ENCODE peak calls at places on chromosomes 11 and 22, in four cellular contexts. One of them, this sample, is unnamed.

GRCh38 chr11:73325036-73325981 is 17.2 kb downstream of the ARHGEF17 start:
- DNase-seq in B cell: no peak
- DNase-seq in Caco-2: no peak
- DNase-seq in PC-3: no peak
- DNase-seq in this sample: no peak

GRCh38 chr11:80182906-80183305 is 742.1 kb upstream of the TENM4 start:
- DNase-seq in B cell: no peak
- DNase-seq in Caco-2: no peak
- DNase-seq in PC-3: no peak
- DNase-seq in this sample: no peak

GRCh38 chr11:69387409-69387885 is 93.5 kb downstream of the MYEOV start:
- DNase-seq in B cell: no peak
- DNase-seq in Caco-2: no peak
- DNase-seq in PC-3: peak
- DNase-seq in this sample: no peak

GRCh38 chr22:24521791-24522245 is 26.7 kb downstream of the UPB1 start:
- DNase-seq in B cell: peak
- DNase-seq in Caco-2: peak
- DNase-seq in PC-3: peak
- DNase-seq in this sample: peak

GRCh38 chr11:27161071-27161470 is 120.5 kb downstream of the BBOX1 start:
- DNase-seq in B cell: no peak
- DNase-seq in Caco-2: no peak
- DNase-seq in PC-3: peak
- DNase-seq in this sample: no peak

GRCh38 chr11:75277991-75278790 is 37.6 kb downstream of the TPBGL start:
- DNase-seq in B cell: peak
- DNase-seq in Caco-2: peak
- DNase-seq in PC-3: no peak
- DNase-seq in this sample: peak

GRCh38 chr11:66068154-66068821 is 1.8 kb upstream of the PACS1 start:
- DNase-seq in B cell: peak
- DNase-seq in Caco-2: peak
- DNase-seq in PC-3: peak
- DNase-seq in this sample: peak

GRCh38 chr11:86486261-86487030 is 111.8 kb downstream of the CCDC81 start:
- DNase-seq in B cell: no peak
- DNase-seq in Caco-2: no peak
- DNase-seq in PC-3: no peak
- DNase-seq in this sample: peak

GRCh38 chr22:27308513-27308912 is 493.0 kb downstream of the MN1 start:
- DNase-seq in B cell: no peak
- DNase-seq in Caco-2: no peak
- DNase-seq in PC-3: no peak
- DNase-seq in this sample: no peak

GRCh38 chr22:46861468-46861867 is 99.0 kb downstream of the TBC1D22A start:
- DNase-seq in B cell: no peak
- DNase-seq in Caco-2: no peak
- DNase-seq in PC-3: no peak
- DNase-seq in this sample: no peak

GRCh38 chr11:68498903-68499883 is 38.6 kb downstream of the PPP6R3 start:
- DNase-seq in B cell: no peak
- DNase-seq in Caco-2: no peak
- DNase-seq in PC-3: no peak
- DNase-seq in this sample: no peak

GRCh38 chr11:96168623-96169022 is 174.4 kb downstream of the MAML2 start:
- DNase-seq in B cell: no peak
- DNase-seq in Caco-2: no peak
- DNase-seq in PC-3: peak
- DNase-seq in this sample: peak

GRCh38 chr11:60235318-60235717 is 7.6 kb downstream of the MS4A4E start:
- DNase-seq in B cell: no peak
- DNase-seq in Caco-2: no peak
- DNase-seq in PC-3: no peak
- DNase-seq in this sample: no peak

GRCh38 chr11:33633251-33634003 is 67.2 kb downstream of the C11orf91 start:
- DNase-seq in B cell: no peak
- DNase-seq in Caco-2: peak
- DNase-seq in PC-3: peak
- DNase-seq in this sample: no peak

GRCh38 chr11:64406221-64406946 is 47.4 kb downstream of the RPS6KA4 start:
- DNase-seq in B cell: no peak
- DNase-seq in Caco-2: peak
- DNase-seq in PC-3: no peak
- DNase-seq in this sample: no peak

GRCh38 chr22:30205281-30206115 is 41.1 kb downstream of the LIF start:
- DNase-seq in B cell: no peak
- DNase-seq in Caco-2: peak
- DNase-seq in PC-3: peak
- DNase-seq in this sample: no peak

GRCh38 chr11:34904421-34904950 is 11.7 kb downstream of the APIP start:
- DNase-seq in B cell: no peak
- DNase-seq in Caco-2: no peak
- DNase-seq in PC-3: no peak
- DNase-seq in this sample: no peak

GRCh38 chr11:32385998-32386397 is 49.3 kb downstream of the WT1 start:
- DNase-seq in B cell: no peak
- DNase-seq in Caco-2: peak
- DNase-seq in PC-3: peak
- DNase-seq in this sample: no peak
- TF ChIP-seq CTCF in B cell: no peak
- TF ChIP-seq CTCF in Caco-2: peak
- TF ChIP-seq CTCF in PC-3: peak
- TF ChIP-seq CTCF in this sample: no peak

GRCh38 chr22:41447435-41448188 is 1.0 kb upstream of the TOB2 start:
- DNase-seq in B cell: peak
- DNase-seq in Caco-2: peak
- DNase-seq in PC-3: peak
- DNase-seq in this sample: peak

GRCh38 chr22:41444360-41445170 is 2.0 kb downstream of the TOB2 start:
- DNase-seq in B cell: peak
- DNase-seq in Caco-2: peak
- DNase-seq in PC-3: peak
- DNase-seq in this sample: peak

GRCh38 chr22:41445171-41446056 is 1.2 kb downstream of the TOB2 start:
- DNase-seq in B cell: no peak
- DNase-seq in Caco-2: no peak
- DNase-seq in PC-3: peak
- DNase-seq in this sample: peak

GRCh38 chr22:41446639-41447434 is at the start of gene TOB2:
- DNase-seq in B cell: peak
- DNase-seq in Caco-2: peak
- DNase-seq in PC-3: peak
- DNase-seq in this sample: peak

DNA sequence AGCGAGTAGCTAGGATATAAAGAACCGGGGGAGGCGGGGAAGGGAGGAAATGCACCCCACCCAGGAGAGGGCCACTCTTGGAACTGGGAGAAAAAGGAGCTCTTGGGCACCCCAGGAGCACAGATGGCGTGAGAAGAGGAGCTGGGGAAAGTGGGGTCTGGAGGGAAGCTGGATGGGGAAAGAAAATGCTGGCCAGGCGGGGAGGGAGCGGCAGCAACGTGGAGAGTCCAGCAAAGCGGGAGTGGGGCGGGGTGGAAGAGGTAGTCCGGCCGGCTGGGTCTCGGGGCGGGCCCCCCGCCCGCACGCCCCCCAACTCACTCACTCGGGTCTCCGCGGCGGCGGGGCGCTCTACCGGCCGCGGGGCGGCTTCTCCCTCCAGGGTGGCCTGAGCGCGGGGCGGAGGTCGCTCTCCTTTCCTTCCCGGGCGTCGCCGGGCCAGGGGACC is 522 bp downstream of the TOB2 start:
- DNase-seq in B cell: peak
- DNase-seq in Caco-2: no peak
- DNase-seq in PC-3: no peak
- DNase-seq in this sample: no peak
- TF ChIP-seq CTCF in B cell: no peak
- TF ChIP-seq CTCF in Caco-2: no peak
- TF ChIP-seq CTCF in PC-3: no peak
- TF ChIP-seq CTCF in this sample: no peak

DNA sequence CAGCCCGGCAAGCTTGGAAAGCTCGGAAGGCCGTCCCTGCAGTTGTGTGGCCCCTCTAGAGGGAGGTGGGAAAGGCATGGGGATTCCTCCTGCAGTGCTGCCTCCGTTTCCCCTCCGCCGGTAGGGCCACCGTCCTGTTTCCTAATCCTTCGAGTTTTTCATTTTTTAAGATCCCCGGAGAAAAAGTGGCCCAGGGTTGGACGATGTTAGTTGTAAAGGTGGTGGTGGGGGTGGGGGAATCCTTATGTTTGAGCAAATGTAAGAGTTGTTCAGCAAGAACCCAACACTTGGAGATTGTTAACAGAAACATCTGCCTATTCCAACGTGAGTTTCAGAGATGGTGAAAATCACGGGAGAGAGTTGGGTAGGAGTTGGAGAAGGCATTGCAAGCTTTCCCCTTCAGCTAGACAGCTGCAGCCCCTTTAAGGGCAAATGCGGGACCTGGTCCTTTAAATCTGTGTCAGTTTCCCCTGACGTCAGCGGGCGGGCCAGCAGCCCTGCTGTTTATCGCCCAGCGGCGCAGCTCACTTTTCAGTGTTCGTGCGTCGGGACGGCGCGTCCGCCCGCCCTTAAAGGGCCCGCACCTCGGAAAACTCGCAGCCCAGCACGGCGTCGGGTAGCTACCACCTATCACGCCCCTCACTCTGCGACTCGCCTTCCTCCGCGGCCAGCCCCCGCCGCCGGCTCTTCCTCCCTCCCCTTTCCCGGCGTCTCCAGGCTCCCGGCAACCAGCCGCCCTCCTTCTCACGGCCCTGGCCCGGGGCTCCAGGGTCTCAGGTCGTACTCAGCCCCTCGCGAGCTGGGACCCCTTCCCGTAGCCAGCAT is at the start of gene SIDT2:
- DNase-seq in B cell: peak
- DNase-seq in Caco-2: peak
- DNase-seq in PC-3: peak
- DNase-seq in this sample: peak
- TF ChIP-seq CTCF in B cell: no peak
- TF ChIP-seq CTCF in Caco-2: no peak
- TF ChIP-seq CTCF in PC-3: no peak
- TF ChIP-seq CTCF in this sample: no peak

GRCh38 chr22:41511521-41511968 is 32.7 kb downstream of the POLR3H start:
- DNase-seq in B cell: no peak
- DNase-seq in Caco-2: no peak
- DNase-seq in PC-3: no peak
- DNase-seq in this sample: no peak
- TF ChIP-seq CTCF in B cell: no peak
- TF ChIP-seq CTCF in Caco-2: no peak
- TF ChIP-seq CTCF in PC-3: no peak
- TF ChIP-seq CTCF in this sample: no peak

DNA sequence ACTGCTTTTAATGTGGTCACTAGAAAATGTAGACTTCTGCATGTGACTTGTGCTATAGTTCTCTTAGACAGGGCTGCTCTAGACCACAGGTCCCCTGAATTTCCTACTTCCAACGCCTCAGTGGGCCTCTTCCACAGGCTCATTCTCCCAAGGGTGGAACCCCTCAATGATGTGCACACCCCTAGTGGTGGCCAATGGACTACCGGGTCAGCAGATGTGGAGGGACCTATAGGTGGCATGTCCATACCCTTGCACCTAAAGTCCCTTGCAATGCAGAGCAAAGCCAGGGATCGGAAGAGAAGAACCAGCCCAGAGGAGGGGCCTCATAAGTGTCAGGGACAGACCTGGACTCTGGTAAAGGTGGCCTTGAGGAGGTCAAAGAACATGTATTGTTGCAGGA is 20.0 kb downstream of the MMP13 start:
- DNase-seq in B cell: no peak
- DNase-seq in Caco-2: no peak
- DNase-seq in PC-3: no peak
- DNase-seq in this sample: no peak
- TF ChIP-seq CTCF in B cell: no peak
- TF ChIP-seq CTCF in Caco-2: peak
- TF ChIP-seq CTCF in PC-3: peak
- TF ChIP-seq CTCF in this sample: no peak

DNA sequence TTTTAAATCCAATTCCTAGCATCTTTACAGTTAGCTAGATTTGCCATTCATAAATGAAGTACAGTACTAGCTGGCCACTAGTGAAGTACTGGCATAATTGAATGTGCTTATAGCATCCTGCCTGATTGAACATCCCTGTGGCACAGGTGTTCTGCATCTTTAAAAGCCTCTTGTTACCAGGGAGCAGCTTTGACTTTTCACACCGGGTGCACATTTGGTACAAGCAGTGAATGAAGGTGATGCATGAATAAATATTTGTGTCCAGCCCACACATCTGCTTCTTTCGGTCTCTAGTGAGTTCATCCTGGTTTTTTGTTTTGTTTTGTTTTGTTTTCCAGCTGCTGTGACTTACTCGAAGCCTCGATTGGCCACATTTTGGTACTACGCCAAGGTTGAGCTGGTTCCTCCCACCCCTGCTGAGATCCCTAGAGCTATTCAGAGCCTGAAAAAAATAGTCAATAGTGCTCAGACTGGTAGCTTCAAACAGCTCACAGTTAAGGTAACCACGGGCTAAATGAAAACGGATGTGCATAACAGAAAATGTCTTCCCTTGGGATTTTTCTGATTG is 5.3 kb downstream of the ATP5MG start:
- DNase-seq in B cell: no peak
- DNase-seq in Caco-2: no peak
- DNase-seq in PC-3: no peak
- DNase-seq in this sample: no peak
- TF ChIP-seq CTCF in B cell: no peak
- TF ChIP-seq CTCF in Caco-2: no peak
- TF ChIP-seq CTCF in PC-3: no peak
- TF ChIP-seq CTCF in this sample: no peak

GRCh38 chr22:45444168-45444567 is 30.7 kb downstream of the RIBC2 start:
- DNase-seq in B cell: no peak
- DNase-seq in Caco-2: peak
- DNase-seq in PC-3: no peak
- DNase-seq in this sample: no peak

GRCh38 chr22:45445031-45445710 is 31.7 kb downstream of the RIBC2 start:
- DNase-seq in B cell: no peak
- DNase-seq in Caco-2: no peak
- DNase-seq in PC-3: no peak
- DNase-seq in this sample: no peak

GRCh38 chr22:45442120-45442519 is 28.6 kb downstream of the RIBC2 start:
- DNase-seq in B cell: no peak
- DNase-seq in Caco-2: peak
- DNase-seq in PC-3: no peak
- DNase-seq in this sample: no peak

GRCh38 chr22:45438364-45438763 is 24.9 kb downstream of the RIBC2 start:
- DNase-seq in B cell: no peak
- DNase-seq in Caco-2: no peak
- DNase-seq in PC-3: no peak
- DNase-seq in this sample: no peak

GRCh38 chr22:45441158-45441557 is 27.7 kb downstream of the RIBC2 start:
- DNase-seq in B cell: no peak
- DNase-seq in Caco-2: peak
- DNase-seq in PC-3: peak
- DNase-seq in this sample: peak
- TF ChIP-seq CTCF in B cell: peak
- TF ChIP-seq CTCF in Caco-2: peak
- TF ChIP-seq CTCF in PC-3: peak
- TF ChIP-seq CTCF in this sample: peak

DNA sequence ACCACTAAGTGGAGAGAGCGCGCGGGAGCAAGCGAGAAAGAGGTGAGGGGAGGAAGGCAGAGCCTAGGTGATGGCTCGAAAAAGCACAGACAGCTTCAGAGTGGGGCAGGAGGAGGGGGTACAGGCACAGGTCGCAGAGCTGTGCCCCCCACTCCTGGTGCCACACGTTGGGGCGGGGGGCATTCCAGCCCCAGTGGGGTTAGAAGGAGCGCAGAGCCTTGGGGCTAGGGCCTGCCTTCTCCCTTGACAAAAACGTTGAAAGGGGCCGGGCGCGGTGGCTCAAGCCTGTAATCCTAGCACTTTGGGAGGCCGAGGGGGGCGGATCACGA is 41.6 kb upstream of the ISX start:
- DNase-seq in B cell: no peak
- DNase-seq in Caco-2: no peak
- DNase-seq in PC-3: no peak
- DNase-seq in this sample: no peak
- TF ChIP-seq CTCF in B cell: peak
- TF ChIP-seq CTCF in Caco-2: no peak
- TF ChIP-seq CTCF in PC-3: no peak
- TF ChIP-seq CTCF in this sample: no peak

This sample was measured in activated CD8-positive, alpha-beta T cell treated with anti-CD3 and anti-CD28 coated beads for 36 hours.